ENCODE peak calls at places on chromosome 4, in five cellular contexts. O is mucosa of gallbladder, L is ureter, P is left ventricle myocardium superior, H is left lung. V is an unnamed sample.
A peak's percentile ranks its signal among the peaks of the same experiment; 100 is the strongest.

GRCh38 chr4:932713-933070 is 432 bp downstream of the TMEM175 start:
- DNase-seq in P (no peak), O (no peak), L (no peak), H (peak; percentile 67), V (no peak)

GRCh38 chr4:136920092-136920491 is 612.2 kb downstream of the PCDH18 start:
- DNase-seq in P (no peak), L (no peak), H (no peak), O (no peak), V (no peak)

GRCh38 chr4:96649536-96649935 is 809.6 kb downstream of the PDHA2 start:
- DNase-seq in H (no peak), P (no peak), O (no peak), L (no peak), V (no peak)

GRCh38 chr4:146165840-146166239 is 9.7 kb upstream of the LSM6 start:
- DNase-seq in O (no peak), H (no peak), P (no peak), L (no peak), V (no peak)

GRCh38 chr4:156293657-156294297 is 340.1 kb upstream of the CTSO start:
- DNase-seq in P (no peak), O (no peak), L (no peak), H (no peak), V (no peak)

GRCh38 chr4:177214935-177215334 is 94.7 kb upstream of the NEIL3 start:
- DNase-seq in O (no peak), L (no peak), P (no peak), H (no peak), V (no peak)

GRCh38 chr4:32562010-32562409 is 1841.8 kb downstream of the PCDH7 start:
- DNase-seq in H (no peak), P (no peak), L (no peak), O (no peak), V (no peak)

GRCh38 chr4:110854021-110854678 is 231.3 kb upstream of the PITX2 start:
- DNase-seq in L (no peak), P (no peak), O (no peak), H (no peak), V (no peak)

GRCh38 chr4:48431401-48431800 is 51.7 kb upstream of the SLC10A4 start:
- DNase-seq in L (no peak), O (no peak), P (no peak), H (no peak), V (no peak)

GRCh38 chr4:165378763-165379631 is at the start of gene CPE:
- DNase-seq in P (peak; percentile 85), H (peak; percentile 89), O (peak; percentile 59), L (peak; percentile 81), V (peak; percentile 62)

V was measured in 8988T.